ENCODE peak calls at places on chromosomes 12 and 14, in eight cellular contexts. One of them, this sample, is unnamed.

GRCh38 chr14:58919262-58919661 is 269.2 kb upstream of the DAAM1 start:
- DNase-seq in HepG2: no peak
- DNase-seq in transverse colon: no peak
- DNase-seq in suprapubic skin: no peak
- DNase-seq in esophagus muscularis mucosa: no peak
- DNase-seq in SK-N-SH: no peak
- DNase-seq in stomach: no peak
- DNase-seq in A549: no peak
- DNase-seq in this sample: no peak

GRCh38 chr14:77055981-77056380 is 27.5 kb upstream of the IRF2BPL start:
- DNase-seq in transverse colon: no peak
- DNase-seq in esophagus muscularis mucosa: no peak
- DNase-seq in HepG2: no peak
- DNase-seq in suprapubic skin: no peak
- DNase-seq in A549: no peak
- DNase-seq in SK-N-SH: no peak
- DNase-seq in stomach: no peak
- DNase-seq in this sample: no peak

GRCh38 chr12:108860443-108860842 is 3.1 kb upstream of the SSH1 start:
- DNase-seq in A549: no peak
- DNase-seq in stomach: no peak
- DNase-seq in suprapubic skin: no peak
- DNase-seq in SK-N-SH: no peak
- DNase-seq in esophagus muscularis mucosa: no peak
- DNase-seq in transverse colon: no peak
- DNase-seq in HepG2: no peak
- DNase-seq in this sample: no peak

GRCh38 chr14:35855886-35856481 is 29.8 kb downstream of the BRMS1L start:
- DNase-seq in SK-N-SH: peak; percentile 47
- DNase-seq in stomach: no peak
- DNase-seq in transverse colon: no peak
- DNase-seq in HepG2: no peak
- DNase-seq in esophagus muscularis mucosa: no peak
- DNase-seq in A549: no peak
- DNase-seq in suprapubic skin: no peak
- DNase-seq in this sample: no peak

GRCh38 chr12:112178796-112179195 is 53.4 kb downstream of the TRAFD1 start:
- DNase-seq in stomach: no peak
- DNase-seq in SK-N-SH: no peak
- DNase-seq in esophagus muscularis mucosa: no peak
- DNase-seq in HepG2: no peak
- DNase-seq in suprapubic skin: no peak
- DNase-seq in A549: no peak
- DNase-seq in transverse colon: no peak
- DNase-seq in this sample: no peak

GRCh38 chr14:39090548-39091111 is 12.4 kb downstream of the SEC23A start:
- DNase-seq in HepG2: no peak
- DNase-seq in SK-N-SH: no peak
- DNase-seq in A549: no peak
- DNase-seq in suprapubic skin: no peak
- DNase-seq in stomach: no peak
- DNase-seq in transverse colon: no peak
- DNase-seq in esophagus muscularis mucosa: no peak
- DNase-seq in this sample: no peak

GRCh38 chr12:24719293-24719721 is 229.6 kb downstream of the BCAT1 start:
- DNase-seq in SK-N-SH: no peak
- DNase-seq in suprapubic skin: no peak
- DNase-seq in esophagus muscularis mucosa: no peak
- DNase-seq in transverse colon: no peak
- DNase-seq in stomach: no peak
- DNase-seq in HepG2: no peak
- DNase-seq in A549: no peak
- DNase-seq in this sample: no peak

GRCh38 chr12:6376079-6376941 is 947 bp upstream of the SCNN1A start:
- DNase-seq in HepG2: peak; percentile 64
- DNase-seq in A549: peak; percentile 78
- DNase-seq in transverse colon: peak; percentile 75
- DNase-seq in suprapubic skin: peak; percentile 79
- DNase-seq in SK-N-SH: peak; percentile 55
- DNase-seq in stomach: peak; percentile 92
- DNase-seq in esophagus muscularis mucosa: no peak
- DNase-seq in this sample: peak; percentile 62

GRCh38 chr12:106309671-106310313 is 7.3 kb downstream of the TCP11L2 start:
- DNase-seq in suprapubic skin: no peak
- DNase-seq in A549: no peak
- DNase-seq in esophagus muscularis mucosa: no peak
- DNase-seq in stomach: no peak
- DNase-seq in SK-N-SH: no peak
- DNase-seq in transverse colon: no peak
- DNase-seq in HepG2: no peak
- DNase-seq in this sample: no peak

GRCh38 chr12:131390408-131391100 is 320.3 kb upstream of the SFSWAP start:
- DNase-seq in HepG2: no peak
- DNase-seq in stomach: no peak
- DNase-seq in A549: peak; percentile 41
- DNase-seq in transverse colon: no peak
- DNase-seq in esophagus muscularis mucosa: no peak
- DNase-seq in SK-N-SH: no peak
- DNase-seq in suprapubic skin: no peak
- DNase-seq in this sample: no peak

GRCh38 chr14:39267592-39268112 is 33.9 kb downstream of the MIA2 start:
- DNase-seq in A549: no peak
- DNase-seq in stomach: no peak
- DNase-seq in HepG2: peak; percentile 45
- DNase-seq in esophagus muscularis mucosa: no peak
- DNase-seq in suprapubic skin: no peak
- DNase-seq in transverse colon: no peak
- DNase-seq in SK-N-SH: no peak
- DNase-seq in this sample: no peak

GRCh38 chr12:124682425-124683329 is 115.3 kb upstream of the NCOR2 start:
- DNase-seq in stomach: no peak
- DNase-seq in suprapubic skin: no peak
- DNase-seq in SK-N-SH: no peak
- DNase-seq in esophagus muscularis mucosa: no peak
- DNase-seq in transverse colon: no peak
- DNase-seq in A549: no peak
- DNase-seq in HepG2: no peak
- DNase-seq in this sample: no peak

GRCh38 chr12:84911331-84912190 is 1.0 kb downstream of the SLC6A15 start:
- DNase-seq in transverse colon: peak; percentile 22
- DNase-seq in stomach: no peak
- DNase-seq in A549: peak; percentile 72
- DNase-seq in esophagus muscularis mucosa: no peak
- DNase-seq in SK-N-SH: peak; percentile 77
- DNase-seq in HepG2: no peak
- DNase-seq in suprapubic skin: peak; percentile 72
- DNase-seq in this sample: no peak

GRCh38 chr12:4273651-4274395 is at the start of gene CCND2:
- DNase-seq in A549: peak; percentile 44
- DNase-seq in transverse colon: peak; percentile 93
- DNase-seq in SK-N-SH: peak; percentile 43
- DNase-seq in stomach: peak; percentile 67
- DNase-seq in HepG2: no peak
- DNase-seq in suprapubic skin: peak; percentile 90
- DNase-seq in esophagus muscularis mucosa: peak; percentile 97
- DNase-seq in this sample: peak; percentile 86

GRCh38 chr12:9041321-9041720 is 52.0 kb downstream of the KLRG1 start:
- DNase-seq in SK-N-SH: no peak
- DNase-seq in A549: no peak
- DNase-seq in transverse colon: no peak
- DNase-seq in esophagus muscularis mucosa: no peak
- DNase-seq in HepG2: no peak
- DNase-seq in stomach: no peak
- DNase-seq in suprapubic skin: no peak
- DNase-seq in this sample: peak; percentile 24

GRCh38 chr12:46808955-46809697 is 16.7 kb downstream of the SLC38A4 start:
- DNase-seq in transverse colon: no peak
- DNase-seq in SK-N-SH: no peak
- DNase-seq in suprapubic skin: no peak
- DNase-seq in HepG2: no peak
- DNase-seq in esophagus muscularis mucosa: no peak
- DNase-seq in stomach: no peak
- DNase-seq in A549: no peak
- DNase-seq in this sample: no peak

GRCh38 chr12:109020750-109021380 is at the start of gene SVOP:
- DNase-seq in stomach: peak; percentile 58
- DNase-seq in A549: peak; percentile 70
- DNase-seq in HepG2: peak; percentile 63
- DNase-seq in suprapubic skin: peak; percentile 72
- DNase-seq in SK-N-SH: peak; percentile 85
- DNase-seq in transverse colon: peak; percentile 70
- DNase-seq in esophagus muscularis mucosa: peak; percentile 92
- DNase-seq in this sample: peak; percentile 25

GRCh38 chr14:90732723-90733122 is 83.5 kb downstream of the TTC7B start:
- DNase-seq in stomach: no peak
- DNase-seq in transverse colon: no peak
- DNase-seq in SK-N-SH: no peak
- DNase-seq in A549: no peak
- DNase-seq in esophagus muscularis mucosa: peak; percentile 47
- DNase-seq in suprapubic skin: no peak
- DNase-seq in HepG2: no peak
- DNase-seq in this sample: no peak

GRCh38 chr14:90730367-90730766 is 85.9 kb downstream of the TTC7B start:
- DNase-seq in transverse colon: no peak
- DNase-seq in HepG2: no peak
- DNase-seq in SK-N-SH: no peak
- DNase-seq in A549: no peak
- DNase-seq in stomach: no peak
- DNase-seq in esophagus muscularis mucosa: peak; percentile 57
- DNase-seq in suprapubic skin: no peak
- DNase-seq in this sample: no peak

GRCh38 chr14:90732142-90732541 is 84.1 kb downstream of the TTC7B start:
- DNase-seq in esophagus muscularis mucosa: peak; percentile 50
- DNase-seq in HepG2: no peak
- DNase-seq in transverse colon: no peak
- DNase-seq in stomach: no peak
- DNase-seq in SK-N-SH: no peak
- DNase-seq in A549: no peak
- DNase-seq in suprapubic skin: no peak
- DNase-seq in this sample: no peak

GRCh38 chr14:90728951-90729350 is 87.3 kb downstream of the TTC7B start:
- DNase-seq in stomach: no peak
- DNase-seq in esophagus muscularis mucosa: peak; percentile 12
- DNase-seq in SK-N-SH: no peak
- DNase-seq in transverse colon: no peak
- DNase-seq in suprapubic skin: no peak
- DNase-seq in A549: no peak
- DNase-seq in HepG2: no peak
- DNase-seq in this sample: no peak

DNA sequence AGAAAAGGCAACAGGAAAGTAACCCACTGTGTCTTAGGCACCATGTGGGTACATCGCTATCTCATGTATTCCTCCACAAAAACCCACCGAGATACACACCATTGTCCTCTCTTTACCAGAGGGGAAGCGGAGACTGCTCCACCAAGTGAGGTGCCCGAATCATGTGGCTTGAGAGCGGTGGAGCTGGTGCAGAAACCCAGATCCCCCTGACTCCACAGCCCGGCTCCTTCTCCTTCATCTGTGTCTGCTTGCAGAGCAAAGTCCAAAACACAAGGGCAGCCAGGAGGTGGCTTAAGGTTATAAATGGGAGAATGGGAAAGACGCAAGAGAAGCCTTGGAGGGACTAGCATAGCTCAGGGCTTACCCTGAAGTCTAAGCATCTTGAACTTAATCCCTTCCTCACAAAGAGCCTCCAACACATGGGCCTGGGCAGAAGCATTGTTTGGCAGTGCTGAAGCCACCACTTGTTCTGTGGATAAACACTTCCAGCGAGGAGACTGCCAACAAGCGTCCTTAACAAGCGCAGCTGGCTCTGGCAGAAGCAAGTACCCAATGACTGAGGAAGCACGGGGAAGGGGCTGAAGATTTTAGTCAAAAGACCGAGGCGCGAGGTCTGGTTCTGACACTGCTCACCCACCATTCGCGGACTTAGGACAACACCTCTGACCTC is 83.0 kb downstream of the TTC7B start:
- DNase-seq in esophagus muscularis mucosa: peak; percentile 78
- DNase-seq in SK-N-SH: no peak
- DNase-seq in suprapubic skin: no peak
- DNase-seq in A549: no peak
- DNase-seq in transverse colon: no peak
- DNase-seq in HepG2: no peak
- DNase-seq in stomach: no peak
- DNase-seq in this sample: no peak
- TF ChIP-seq EP300 in esophagus muscularis mucosa: no peak
- TF ChIP-seq EP300 in SK-N-SH: no peak
- TF ChIP-seq EP300 in suprapubic skin: no peak
- TF ChIP-seq EP300 in A549: no peak
- TF ChIP-seq EP300 in transverse colon: no peak
- TF ChIP-seq EP300 in HepG2: no peak
- TF ChIP-seq EP300 in stomach: no peak
- TF ChIP-seq EP300 in this sample: no peak

GRCh38 chr12:88836156-88836555 is 255.9 kb upstream of the KITLG start:
- DNase-seq in A549: peak; percentile 9
- DNase-seq in HepG2: peak; percentile 10
- DNase-seq in esophagus muscularis mucosa: no peak
- DNase-seq in SK-N-SH: no peak
- DNase-seq in transverse colon: no peak
- DNase-seq in stomach: no peak
- DNase-seq in suprapubic skin: no peak
- DNase-seq in this sample: no peak
- H3K4me3 ChIP-seq in A549: no peak overlapping the region
- H3K4me3 ChIP-seq in HepG2: no peak overlapping the region
- H3K4me3 ChIP-seq in esophagus muscularis mucosa: no peak overlapping the region
- H3K4me3 ChIP-seq in SK-N-SH: no peak overlapping the region
- H3K4me3 ChIP-seq in transverse colon: no peak overlapping the region
- H3K4me3 ChIP-seq in stomach: no peak overlapping the region
- H3K4me3 ChIP-seq in suprapubic skin: no peak overlapping the region
- H3K4me3 ChIP-seq in this sample: no peak overlapping the region

GRCh38 chr14:91367173-91368171 is 50.1 kb downstream of the CCDC88C start:
- DNase-seq in transverse colon: peak; percentile 77
- DNase-seq in A549: peak; percentile 22
- DNase-seq in suprapubic skin: no peak
- DNase-seq in esophagus muscularis mucosa: no peak
- DNase-seq in HepG2: no peak
- DNase-seq in SK-N-SH: no peak
- DNase-seq in stomach: peak; percentile 85
- DNase-seq in this sample: no peak
- TF ChIP-seq EP300 in transverse colon: no peak
- TF ChIP-seq EP300 in A549: no peak
- TF ChIP-seq EP300 in suprapubic skin: no peak
- TF ChIP-seq EP300 in esophagus muscularis mucosa: no peak
- TF ChIP-seq EP300 in HepG2: no peak
- TF ChIP-seq EP300 in SK-N-SH: no peak
- TF ChIP-seq EP300 in stomach: no peak
- TF ChIP-seq EP300 in this sample: no peak

DNA sequence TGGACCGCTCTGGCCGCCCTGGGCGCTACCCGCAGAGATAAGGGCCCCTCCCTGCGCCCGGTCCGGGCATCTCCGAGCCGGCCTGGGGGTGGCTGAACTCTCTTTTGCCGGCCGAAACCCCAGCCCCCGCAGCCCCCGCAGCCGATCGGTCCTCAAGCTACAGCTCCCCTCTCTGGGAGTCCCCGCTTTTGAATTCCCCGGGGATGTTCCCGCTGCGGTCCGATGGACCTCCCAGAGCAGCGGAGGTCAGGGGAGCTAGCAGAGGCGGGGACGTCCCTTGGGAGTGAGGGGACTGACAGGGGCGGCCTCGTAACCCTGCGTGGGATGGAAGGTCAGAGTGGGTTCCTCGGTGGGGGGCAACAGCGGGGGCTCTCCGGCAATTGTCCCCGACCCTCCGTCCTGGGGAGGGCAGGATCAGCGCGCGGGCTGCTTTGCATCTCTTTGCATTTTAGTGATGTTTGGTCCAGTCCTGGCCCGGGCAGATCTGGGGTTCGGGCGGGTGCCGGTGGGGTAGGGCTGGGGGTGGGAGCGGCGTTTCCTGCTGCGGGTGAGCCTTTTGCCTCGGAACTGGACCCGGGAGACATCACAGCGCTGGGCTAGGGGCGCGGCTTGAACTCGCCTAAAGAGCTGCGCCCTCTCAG is at the start of gene CRIP1:
- DNase-seq in SK-N-SH: no peak
- DNase-seq in esophagus muscularis mucosa: no peak
- DNase-seq in stomach: no peak
- DNase-seq in suprapubic skin: no peak
- DNase-seq in A549: no peak
- DNase-seq in transverse colon: no peak
- DNase-seq in HepG2: no peak
- DNase-seq in this sample: peak; percentile 35
- H3K4me3 ChIP-seq in SK-N-SH: no peak within 1 kb of the TSS
- H3K4me3 ChIP-seq in esophagus muscularis mucosa: peak within 1 kb of the TSS; percentile 75
- H3K4me3 ChIP-seq in stomach: peak within 1 kb of the TSS; percentile 91
- H3K4me3 ChIP-seq in suprapubic skin: peak within 1 kb of the TSS; percentile 82
- H3K4me3 ChIP-seq in A549: peak within 1 kb of the TSS; percentile 59
- H3K4me3 ChIP-seq in transverse colon: peak within 1 kb of the TSS; percentile 38
- H3K4me3 ChIP-seq in HepG2: peak within 1 kb of the TSS; percentile 68
- H3K4me3 ChIP-seq in this sample: peak within 1 kb of the TSS; percentile 33

This sample was measured in ovary.